ENCODE peak calls at places on chromosomes 4 and X, in seven cellular contexts. I, U, A, N, F, W and M are unnamed samples.

GRCh38 chr4:183905593-183906485 is 732 bp downstream of the STOX2 start:
- DNase-seq in F (peak), N (peak), A (peak), U (peak), I (peak), W (peak), M (peak)

GRCh38 chrX:99095965-99096364 is 1314.1 kb downstream of the PCDH19 start:
- DNase-seq in N (no peak), W (no peak), I (no peak), F (no peak), U (peak), A (no peak), M (no peak)

GRCh38 chr4:118338981-118339765 is 13.6 kb downstream of the PRSS12 start:
- DNase-seq in I (peak), F (no peak), A (no peak), W (no peak), U (no peak), N (no peak), M (no peak)

GRCh38 chrX:24294619-24295018 is 19.2 kb downstream of the SUPT20HL2 start:
- DNase-seq in F (no peak), U (peak), W (peak), N (no peak), A (peak), I (no peak), M (peak)

GRCh38 chr4:1222036-1222789 is 26.7 kb downstream of the CTBP1 start:
- DNase-seq in W (no peak), F (no peak), I (no peak), U (no peak), A (no peak), N (no peak), M (no peak)

GRCh38 chr4:20272411-20272872 is 20.7 kb downstream of the SLIT2 start:
- DNase-seq in U (no peak), A (no peak), N (no peak), F (no peak), W (peak), I (peak), M (no peak)

GRCh38 chrX:124023838-124024238 is 62.3 kb downstream of the STAG2 start:
- DNase-seq in U (no peak), I (peak), F (no peak), A (no peak), W (peak), N (no peak), M (no peak)

GRCh38 chr4:156778093-156778492 is 193.5 kb downstream of the PDGFC start:
- DNase-seq in F (no peak), U (no peak), N (no peak), W (peak), I (peak), A (no peak), M (no peak)

GRCh38 chrX:114903618-114904017 is 113.8 kb downstream of the IL13RA2 start:
- DNase-seq in N (no peak), F (no peak), W (no peak), I (no peak), U (no peak), A (no peak), M (no peak)

GRCh38 chrX:114905251-114905650 is 112.2 kb downstream of the IL13RA2 start:
- DNase-seq in N (no peak), W (no peak), I (no peak), F (no peak), U (no peak), A (no peak), M (no peak)

DNA sequence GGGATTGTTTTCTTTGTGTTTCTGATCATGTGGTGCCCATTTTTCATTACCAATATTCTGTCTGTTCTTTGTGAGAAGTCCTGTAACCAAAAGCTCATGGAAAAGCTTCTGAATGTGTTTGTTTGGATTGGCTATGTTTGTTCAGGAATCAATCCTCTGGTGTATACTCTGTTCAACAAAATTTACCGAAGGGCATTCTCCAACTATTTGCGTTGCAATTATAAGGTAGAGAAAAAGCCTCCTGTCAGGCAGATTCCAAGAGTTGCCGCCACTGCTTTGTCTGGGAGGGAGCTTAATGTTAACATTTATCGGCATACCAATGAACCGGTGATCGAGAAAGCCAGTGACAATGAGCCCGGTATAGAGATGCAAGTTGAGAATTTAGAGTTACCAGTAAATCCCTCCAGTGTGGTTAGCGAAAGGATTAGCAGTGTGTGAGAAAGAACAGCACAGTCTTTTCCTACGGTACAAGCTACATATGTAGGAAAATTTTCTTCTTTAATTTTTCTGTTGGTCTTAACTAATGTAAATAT is 110.4 kb downstream of the IL13RA2 start:
- DNase-seq in I (no peak), W (no peak), F (no peak), U (peak), N (no peak), A (peak), M (no peak)
- H3K4ac ChIP-seq in I (no peak), W (no peak), F (no peak), U (no peak), N (no peak), A (no peak), M (no peak)

GRCh38 chr4:112410804-112411203 is 105.2 kb downstream of the NEUROG2 start:
- DNase-seq in F (no peak), A (no peak), U (no peak), N (no peak), W (no peak), I (no peak), M (no peak)
- H3K4ac ChIP-seq in F (no peak), A (no peak), U (no peak), N (no peak), W (no peak), I (no peak), M (no peak)

GRCh38 chr4:143253156-143253555 is 68.4 kb downstream of the USP38 start:
- DNase-seq in U (no peak), F (no peak), W (no peak), A (no peak), N (no peak), I (no peak), M (no peak)
- H3K4ac ChIP-seq in U (no peak), F (no peak), W (no peak), A (no peak), N (no peak), I (no peak), M (no peak)

GRCh38 chr4:15352508-15352907 is 75.3 kb upstream of the C1QTNF7 start:
- DNase-seq in A (no peak), U (no peak), W (no peak), F (no peak), I (peak), N (no peak), M (no peak)

GRCh38 chr4:15353207-15353606 is 74.6 kb upstream of the C1QTNF7 start:
- DNase-seq in N (no peak), A (no peak), F (no peak), W (no peak), U (no peak), I (no peak), M (no peak)

GRCh38 chr4:15355464-15355863 is 72.4 kb upstream of the C1QTNF7 start:
- DNase-seq in A (no peak), W (no peak), F (no peak), I (no peak), N (no peak), U (no peak), M (peak)

GRCh38 chr4:15354790-15355418 is 72.9 kb upstream of the C1QTNF7 start:
- DNase-seq in N (no peak), A (no peak), F (no peak), U (no peak), W (no peak), I (no peak), M (no peak)

GRCh38 chr4:15354358-15354757 is 73.5 kb upstream of the C1QTNF7 start:
- DNase-seq in N (no peak), U (no peak), A (no peak), F (no peak), W (no peak), I (no peak), M (no peak)
- H3K4ac ChIP-seq in N (no peak), U (no peak), A (no peak), F (no peak), W (no peak), I (no peak), M (no peak)

GRCh38 chrX:153728095-153728494 is 3.4 kb downstream of the ABCD1 start:
- DNase-seq in W (no peak), F (no peak), U (no peak), A (no peak), I (no peak), N (no peak), M (no peak)
- H3K4ac ChIP-seq in W (no peak), F (peak), U (no peak), A (no peak), I (no peak), N (no peak), M (no peak)

GRCh38 chr4:16160457-16160856 is 65.8 kb downstream of the TAPT1 start:
- DNase-seq in I (no peak), N (no peak), F (no peak), U (no peak), W (no peak), A (no peak), M (no peak)
- H3K4ac ChIP-seq in I (no peak), N (no peak), F (no peak), U (no peak), W (no peak), A (no peak), M (no peak)

DNA sequence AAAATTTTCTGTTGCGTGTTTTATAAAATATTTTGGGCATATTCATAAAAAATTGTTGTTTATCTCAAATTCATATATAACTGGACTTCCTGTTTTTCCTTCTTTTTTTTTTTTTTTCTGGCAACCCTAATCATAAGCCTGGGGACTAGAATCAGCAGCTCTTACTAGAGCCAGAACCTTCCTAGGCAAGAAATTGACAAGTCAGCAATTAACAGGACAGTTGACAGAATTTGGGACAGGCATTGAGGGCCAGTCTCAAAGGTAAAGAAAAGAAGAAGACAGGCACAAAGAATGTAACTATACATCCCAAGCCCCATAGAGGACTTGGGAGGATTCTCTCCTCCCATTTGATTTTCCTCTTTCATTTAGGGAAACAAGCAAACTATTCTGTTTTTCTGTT is 35.0 kb upstream of the HS3ST1 start:
- DNase-seq in I (no peak), U (no peak), W (no peak), A (no peak), F (no peak), N (no peak), M (no peak)
- H3K4ac ChIP-seq in I (no peak), U (no peak), W (no peak), A (no peak), F (no peak), N (no peak), M (no peak)

DNA sequence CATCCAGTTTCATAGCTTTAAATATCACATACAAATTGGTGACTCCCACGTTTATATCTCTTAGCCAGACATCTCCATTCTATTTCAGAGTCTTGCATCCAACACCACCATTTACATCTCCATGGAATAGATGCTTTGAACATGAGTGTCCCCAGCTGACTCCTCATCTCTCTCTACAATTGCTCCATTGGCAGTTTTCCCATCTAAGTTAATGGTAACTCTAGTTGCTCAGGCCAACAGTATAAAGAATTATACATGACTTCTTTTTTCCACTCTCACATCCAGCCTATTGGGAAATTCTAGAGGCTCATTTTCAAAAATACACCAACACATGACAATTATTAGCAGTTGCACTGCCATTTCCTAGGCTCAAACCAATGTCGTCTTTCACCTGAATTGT is 388.2 kb downstream of the STIM2 start:
- DNase-seq in W (no peak), F (no peak), I (peak), N (no peak), U (no peak), A (no peak), M (no peak)
- H3K4ac ChIP-seq in W (no peak), F (no peak), I (no peak), N (no peak), U (no peak), A (no peak), M (no peak)